ENCODE peak calls at places on chromosomes 16 and 17, in six cellular contexts. M is K562, T is A549, W is endothelial cell of umbilical vein, C is H1, Z is HepG2. O is an unnamed sample.

GRCh38 chr17:3730881-3731429 is 7.3 kb downstream of the HASPIN start:
- DNase-seq in M (no peak), T (no peak), W (no peak), C (no peak), Z (no peak), O (no peak)

GRCh38 chr17:66398059-66398458 is 95.6 kb downstream of the PRKCA start:
- DNase-seq in M (no peak), T (no peak), W (no peak), C (no peak), Z (no peak), O (no peak)

GRCh38 chr17:77592503-77592902 is 366.0 kb upstream of the TNRC6C start:
- DNase-seq in M (no peak), T (no peak), W (no peak), C (no peak), Z (no peak), O (no peak)

GRCh38 chr17:45286286-45286685 is 24.4 kb upstream of the SPATA32 start:
- DNase-seq in M (no peak), T (no peak), W (no peak), C (no peak), Z (no peak), O (no peak)

GRCh38 chr16:84862804-84863484 is 43.2 kb downstream of the CRISPLD2 start:
- DNase-seq in M (no peak), T (no peak), W (no peak), C (no peak), Z (no peak), O (no peak)

GRCh38 chr16:53754938-53755910 is 51.3 kb downstream of the FTO start:
- DNase-seq in M (no peak), T (no peak), W (no peak), C (no peak), Z (no peak), O (no peak)

GRCh38 chr17:66287911-66288310 is 14.5 kb upstream of the PRKCA start:
- DNase-seq in M (no peak), T (no peak), W (no peak), C (no peak), Z (no peak), O (no peak)

GRCh38 chr16:71883849-71884638 is at the start of gene ZNF821:
- DNase-seq in M (peak; percentile 98), T (peak; percentile 85), W (peak; percentile 72), C (peak; percentile 73), Z (peak; percentile 66), O (peak; percentile 93)

GRCh38 chr17:30970757-30971567 is at the start of gene RNF135:
- DNase-seq in M (no peak), T (peak; percentile 95), W (peak; percentile 84), C (peak; percentile 53), Z (no peak), O (peak; percentile 78)

GRCh38 chr17:73349138-73349537 is 37.3 kb upstream of the CDC42EP4 start:
- DNase-seq in M (no peak), T (no peak), W (no peak), C (no peak), Z (no peak), O (no peak)

GRCh38 chr17:68296217-68297140 is 5.2 kb downstream of the ARSG start:
- DNase-seq in M (no peak), T (no peak), W (no peak), C (no peak), Z (no peak), O (no peak)

GRCh38 chr17:61409301-61410099 is 9.9 kb downstream of the TBX2 start:
- DNase-seq in M (peak; percentile 81), T (peak; percentile 91), W (no peak), C (no peak), Z (no peak), O (peak; percentile 55)

GRCh38 chr17:16446338-16446983 is 31.1 kb downstream of the TRPV2 start:
- DNase-seq in M (no peak), T (no peak), W (no peak), C (no peak), Z (no peak), O (no peak)

GRCh38 chr17:62818491-62818890 is 10.4 kb upstream of the MARCHF10 start:
- DNase-seq in M (no peak), T (no peak), W (no peak), C (no peak), Z (no peak), O (no peak)

GRCh38 chr16:13453938-13454553 is 465.9 kb upstream of the ERCC4 start:
- DNase-seq in M (peak; percentile 41), T (peak; percentile 14), W (no peak), C (no peak), Z (peak; percentile 38), O (peak; percentile 52)

GRCh38 chr16:66603537-66604375 is 748 bp upstream of the CMTM3 start:
- DNase-seq in M (peak; percentile 78), T (peak; percentile 70), W (peak; percentile 61), C (no peak), Z (peak; percentile 57), O (peak; percentile 74)

GRCh38 chr17:64499805-64500486 is 3.1 kb upstream of the POLG2 start:
- DNase-seq in M (no peak), T (no peak), W (no peak), C (no peak), Z (no peak), O (no peak)

GRCh38 chr16:67934306-67935095 is 2.1 kb downstream of the PSMB10 start:
- DNase-seq in M (peak; percentile 47), T (no peak), W (no peak), C (no peak), Z (no peak), O (no peak)

GRCh38 chr17:21358682-21359482 is 17.3 kb upstream of the KCNJ12 start:
- DNase-seq in M (no peak), T (no peak), W (no peak), C (no peak), Z (no peak), O (no peak)

GRCh38 chr16:73125860-73126259 is 77.9 kb upstream of the ZFHX3 start:
- DNase-seq in M (no peak), T (no peak), W (peak; percentile 34), C (no peak), Z (no peak), O (no peak)
- TF ChIP-seq JUN in M (no peak), T (no peak), W (peak; percentile 71), C (no peak), Z (no peak), O (no peak)

GRCh38 chr17:43384476-43384862 is 14.3 kb upstream of the ARL4D start:
- DNase-seq in M (no peak), T (no peak), W (no peak), C (no peak), Z (peak; percentile 91), O (no peak)

GRCh38 chr17:43383826-43384475 is 14.8 kb upstream of the ARL4D start:
- DNase-seq in M (no peak), T (no peak), W (no peak), C (no peak), Z (no peak), O (no peak)

GRCh38 chr17:43383372-43383771 is 15.4 kb upstream of the ARL4D start:
- DNase-seq in M (no peak), T (no peak), W (no peak), C (no peak), Z (no peak), O (no peak)

GRCh38 chr17:43382776-43383175 is 16.0 kb upstream of the ARL4D start:
- DNase-seq in M (no peak), T (no peak), W (no peak), C (no peak), Z (no peak), O (no peak)

GRCh38 chr17:43385046-43385831 is 13.6 kb upstream of the ARL4D start:
- DNase-seq in M (no peak), T (no peak), W (no peak), C (no peak), Z (no peak), O (no peak)
- TF ChIP-seq JUN in M (no peak), T (no peak), W (no peak), C (no peak), Z (no peak), O (no peak)

GRCh38 chr16:48500981-48501380 is 109.0 kb downstream of the N4BP1 start:
- DNase-seq in M (no peak), T (no peak), W (no peak), C (no peak), Z (no peak), O (no peak)

GRCh38 chr16:48501516-48502377 is 108.2 kb downstream of the N4BP1 start:
- DNase-seq in M (peak; percentile 25), T (no peak), W (no peak), C (no peak), Z (no peak), O (no peak)

GRCh38 chr16:48498761-48499600 is 111.0 kb downstream of the N4BP1 start:
- DNase-seq in M (no peak), T (no peak), W (peak; percentile 10), C (no peak), Z (peak; percentile 35), O (no peak)

GRCh38 chr16:48497932-48498760 is 111.8 kb downstream of the N4BP1 start:
- DNase-seq in M (no peak), T (no peak), W (no peak), C (no peak), Z (no peak), O (no peak)

GRCh38 chr16:48499822-48500440 is 110.0 kb downstream of the N4BP1 start:
- DNase-seq in M (no peak), T (no peak), W (peak; percentile 89), C (no peak), Z (no peak), O (no peak)
- TF ChIP-seq JUN in M (no peak), T (no peak), W (no peak), C (no peak), Z (no peak), O (no peak)

GRCh38 chr17:76241205-76241539 is 879 bp upstream of the RNF157 start:
- DNase-seq in M (no peak), T (no peak), W (no peak), C (no peak), Z (peak; percentile 12), O (no peak)

GRCh38 chr17:76240461-76241204 is at the start of gene RNF157:
- DNase-seq in M (peak; percentile 94), T (peak; percentile 81), W (peak; percentile 53), C (no peak), Z (peak; percentile 17), O (peak; percentile 81)

GRCh38 chr17:76237859-76238313 is 2.4 kb downstream of the RNF157 start:
- DNase-seq in M (no peak), T (no peak), W (no peak), C (no peak), Z (peak; percentile 93), O (no peak)

GRCh38 chr17:76238847-76239537 is 1.3 kb downstream of the RNF157 start:
- DNase-seq in M (no peak), T (no peak), W (no peak), C (no peak), Z (no peak), O (no peak)

DNA sequence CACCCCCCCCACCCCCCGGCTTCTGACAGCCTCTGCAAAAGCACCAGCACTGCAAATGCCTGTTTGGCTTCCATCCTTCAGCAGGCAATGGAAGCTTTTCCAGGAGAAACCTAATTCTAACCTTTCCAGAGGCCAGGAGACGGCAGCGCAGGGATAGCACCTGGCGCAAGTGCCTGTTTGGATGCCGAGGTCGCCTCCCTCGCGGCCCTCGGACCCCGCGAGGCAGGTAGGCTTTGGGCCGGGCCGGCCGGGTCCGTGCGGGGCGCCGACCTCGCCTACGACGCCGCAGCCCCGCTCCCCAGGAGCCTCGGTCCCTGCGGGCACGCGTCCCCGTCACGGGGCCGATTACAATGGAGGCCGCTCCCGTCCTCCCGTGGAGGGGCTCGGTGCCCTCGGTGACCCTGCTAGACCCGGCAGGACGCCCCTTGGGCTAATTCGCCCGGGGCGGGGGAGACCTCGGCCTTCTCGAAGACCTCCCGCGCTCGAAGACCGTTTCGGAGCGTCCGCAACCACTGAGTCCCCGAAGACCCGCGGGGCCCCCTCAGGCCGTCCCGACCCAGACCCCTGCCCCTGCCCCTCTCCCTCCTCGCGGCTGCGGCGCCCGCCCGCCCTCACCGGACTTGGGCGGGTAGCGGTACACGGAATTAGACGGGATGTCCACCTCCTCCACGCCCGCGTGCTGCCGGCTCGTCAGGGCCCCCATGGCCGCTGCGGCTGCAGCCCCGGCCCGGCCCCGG is 587 bp downstream of the RNF157 start:
- DNase-seq in M (no peak), T (no peak), W (no peak), C (no peak), Z (no peak), O (peak; percentile 33)
- TF ChIP-seq JUN in M (no peak), T (no peak), W (no peak), C (no peak), Z (no peak), O (no peak)